ENCODE peak calls at places on chromosome 6, in five cellular contexts. A is spleen; Z is heart left ventricle; U is CD4-positive, CD25-positive, alpha-beta regulatory T cell; W is H1. P is an unnamed sample.

GRCh38 chr6:32092760-32093497 is 16.2 kb downstream of the TNXB start:
- DNase-seq in A (no peak), Z (no peak), U (no peak), W (no peak), P (no peak)

GRCh38 chr6:25042984-25043725 is 107.4 kb upstream of the RIPOR2 start:
- DNase-seq in A (no peak), Z (no peak), U (no peak), W (no peak), P (no peak)

GRCh38 chr6:63576985-63577712 is 4.9 kb downstream of the LOC128125822 start:
- DNase-seq in A (no peak), Z (no peak), U (no peak), W (no peak), P (no peak)

GRCh38 chr6:163943647-163944395 is 529.3 kb downstream of the QKI start:
- DNase-seq in A (peak; percentile 60), Z (no peak), U (no peak), W (peak; percentile 36), P (peak; percentile 37)

GRCh38 chr6:3259491-3259958 is 778 bp downstream of the PSMG4 start:
- DNase-seq in A (peak; percentile 80), Z (no peak), U (peak; percentile 19), W (no peak), P (peak; percentile 29)

GRCh38 chr6:88166901-88167624 is 916 bp upstream of the CNR1 start:
- DNase-seq in A (peak; percentile 82), Z (no peak), U (no peak), W (no peak), P (no peak)

GRCh38 chr6:168206186-168206585 is 113.4 kb downstream of the DACT2 start:
- DNase-seq in A (no peak), Z (peak; percentile 31), U (no peak), W (no peak), P (no peak)

GRCh38 chr6:20661721-20662120 is 127.5 kb downstream of the CDKAL1 start:
- DNase-seq in A (no peak), Z (no peak), U (no peak), W (no peak), P (no peak)

GRCh38 chr6:166908812-166909211 is 47.5 kb downstream of the RNASET2 start:
- DNase-seq in A (no peak), Z (no peak), U (no peak), W (no peak), P (no peak)

GRCh38 chr6:74879234-74879633 is 326.6 kb downstream of the COL12A1 start:
- DNase-seq in A (no peak), Z (no peak), U (no peak), W (no peak), P (no peak)

GRCh38 chr6:24571361-24571760 is 74.6 kb downstream of the KIAA0319 start:
- DNase-seq in A (no peak), Z (no peak), U (no peak), W (no peak), P (no peak)

GRCh38 chr6:136117081-136117480 is 133.0 kb downstream of the MTFR2 start:
- DNase-seq in A (no peak), Z (no peak), U (no peak), W (no peak), P (no peak)

GRCh38 chr6:34237722-34238506 is 1.2 kb downstream of the HMGA1 start:
- DNase-seq in A (peak; percentile 93), Z (peak; percentile 69), U (peak; percentile 75), W (no peak), P (peak; percentile 45)

GRCh38 chr6:99507648-99508047 is 7.6 kb downstream of the USP45 start:
- DNase-seq in A (no peak), Z (no peak), U (no peak), W (no peak), P (no peak)

GRCh38 chr6:109491207-109491938 is 8.4 kb upstream of the ZBTB24 start:
- DNase-seq in A (no peak), Z (no peak), U (peak; percentile 51), W (no peak), P (no peak)

GRCh38 chr6:87180105-87180504 is 24.7 kb downstream of the ZNF292 start:
- DNase-seq in A (no peak), Z (no peak), U (no peak), W (no peak), P (no peak)

GRCh38 chr6:148358196-148358785 is 15.7 kb downstream of the SASH1 start:
- DNase-seq in A (no peak), Z (no peak), U (no peak), W (no peak), P (no peak)

GRCh38 chr6:31544676-31545075 is 1.7 kb downstream of the ATP6V1G2 start:
- DNase-seq in A (no peak), Z (no peak), U (no peak), W (no peak), P (no peak)

GRCh38 chr6:161215876-161216615 is 57.8 kb downstream of the AGPAT4 start:
- DNase-seq in A (no peak), Z (no peak), U (no peak), W (no peak), P (no peak)

GRCh38 chr6:98944168-98944567 is 3.6 kb downstream of the FBXL4 start:
- DNase-seq in A (no peak), Z (no peak), U (no peak), W (no peak), P (no peak)

GRCh38 chr6:36920546-36920945 is 34.0 kb upstream of the PI16 start:
- DNase-seq in A (no peak), Z (no peak), U (no peak), W (no peak), P (no peak)

GRCh38 chr6:29926081-29926794 is 16.1 kb upstream of the HLA-A start:
- DNase-seq in A (no peak), Z (peak; percentile 66), U (peak; percentile 19), W (no peak), P (peak; percentile 20)

GRCh38 chr6:2157441-2158127 is 87.8 kb downstream of the GMDS start:
- DNase-seq in A (no peak), Z (no peak), U (no peak), W (no peak), P (no peak)

GRCh38 chr6:26555505-26556262 is 17.5 kb downstream of the HMGN4 start:
- DNase-seq in A (no peak), Z (no peak), U (no peak), W (no peak), P (no peak)

GRCh38 chr6:42226251-42227143 is 8.8 kb upstream of the MRPS10 start:
- DNase-seq in A (no peak), Z (no peak), U (no peak), W (peak; percentile 41), P (no peak)

GRCh38 chr6:65170273-65170672 is 536.8 kb downstream of the EYS start:
- DNase-seq in A (no peak), Z (no peak), U (no peak), W (no peak), P (no peak)

GRCh38 chr6:156699017-156699421 is 78.2 kb upstream of the ARID1B start:
- DNase-seq in A (no peak), Z (no peak), U (no peak), W (no peak), P (no peak)

GRCh38 chr6:160962835-160963623 is 28.5 kb upstream of the MAP3K4 start:
- DNase-seq in A (no peak), Z (no peak), U (no peak), W (no peak), P (no peak)

GRCh38 chr6:30074331-30075093 is 1.1 kb downstream of the RNF39 start:
- DNase-seq in A (no peak), Z (no peak), U (no peak), W (no peak), P (no peak)

DNA sequence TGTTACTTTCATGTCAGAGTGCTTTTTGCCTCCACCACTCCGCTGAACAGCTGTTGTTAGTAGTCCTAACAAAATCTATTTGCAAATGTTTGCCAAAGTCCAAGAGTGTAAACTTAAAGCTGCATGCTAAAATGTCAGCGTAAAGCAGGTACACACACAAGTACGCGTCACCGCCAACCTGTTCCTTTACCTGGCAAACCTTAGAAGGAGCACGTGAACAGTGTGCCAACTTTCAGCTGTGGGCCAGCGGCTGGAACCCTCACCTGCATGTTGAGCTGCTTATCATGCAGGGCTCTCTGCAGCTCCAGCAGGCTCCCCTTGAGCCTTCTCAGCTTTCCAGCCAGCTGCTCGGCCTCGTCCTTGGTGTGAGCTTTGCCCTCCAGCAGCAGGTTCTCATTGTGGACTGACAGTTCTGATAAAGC is 359.3 kb downstream of the SYNE1 start:
- DNase-seq in A (no peak), Z (peak; percentile 63), U (no peak), W (no peak), P (peak; percentile 17)
- H3K36me3 ChIP-seq in A (peaks cover 99% of the 10 kb centered on the region), Z (peaks cover 91% of the 10 kb centered on the region), U (peaks cover 78% of the 10 kb centered on the region), W (no peaks in the 10 kb centered on the region), P (peaks cover 6% of the 10 kb centered on the region)

GRCh38 chr6:6003334-6004146 is 3.2 kb downstream of the NRN1 start:
- DNase-seq in A (peak; percentile 85), Z (no peak), U (peak; percentile 43), W (no peak), P (peak; percentile 34)
- H3K4me3 ChIP-seq in A (peak overlapping the region; percentile 42), Z (peak overlapping the region; percentile 59), U (peak overlapping the region; percentile 62), W (peak overlapping the region; percentile 36), P (peak overlapping the region; percentile 59)

GRCh38 chr6:37940074-37940847 is 120.7 kb downstream of the ZFAND3 start:
- DNase-seq in A (no peak), Z (no peak), U (no peak), W (no peak), P (peak; percentile 66)
- H3K4me1 ChIP-seq in A (peaks cover 17% of the 10 kb centered on the region), Z (peaks cover 49% of the 10 kb centered on the region), U (peaks cover 9% of the 10 kb centered on the region), W (peaks cover 5% of the 10 kb centered on the region), P (peaks cover 65% of the 10 kb centered on the region)

DNA sequence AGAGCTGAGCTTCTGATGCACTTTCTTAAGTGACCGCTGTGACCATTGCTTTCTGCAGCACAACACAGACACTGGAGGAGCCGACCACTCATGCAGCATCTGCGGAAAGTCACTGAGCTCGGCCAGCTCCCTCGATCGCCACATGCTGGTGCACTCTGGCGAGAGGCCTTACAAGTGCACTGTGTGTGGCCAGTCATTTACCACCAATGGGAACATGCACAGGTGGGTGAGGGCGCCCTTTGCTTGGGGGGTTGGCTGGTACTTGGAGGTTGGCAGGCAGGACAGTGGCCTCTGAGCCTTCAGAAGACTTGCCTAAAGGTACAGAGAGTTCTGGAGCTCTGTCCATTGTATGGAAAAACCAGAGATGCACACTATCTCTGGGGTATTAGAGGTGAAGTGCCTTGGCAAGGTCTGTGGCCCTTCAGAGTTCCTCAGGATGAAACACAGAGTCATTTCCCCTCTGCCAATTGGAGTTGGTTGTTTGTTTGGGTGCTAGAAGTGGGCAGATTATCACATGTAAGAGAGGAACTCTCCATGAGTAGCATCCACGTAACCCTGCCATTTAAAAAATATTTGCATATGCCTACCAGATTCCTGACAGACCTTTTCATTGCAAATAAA is 81.5 kb downstream of the RREB1 start:
- DNase-seq in A (no peak), Z (no peak), U (no peak), W (no peak), P (no peak)
- H3K36me3 ChIP-seq in A (peaks cover 95% of the 10 kb centered on the region), Z (peaks cover 88% of the 10 kb centered on the region), U (peaks cover 59% of the 10 kb centered on the region), W (peaks cover 6% of the 10 kb centered on the region), P (peaks cover 76% of the 10 kb centered on the region)

GRCh38 chr6:170146640-170147039 is 144.2 kb downstream of the DLL1 start:
- DNase-seq in A (peak; percentile 75), Z (peak; percentile 33), U (no peak), W (no peak), P (no peak)
- H3K4me3 ChIP-seq in A (no peak overlapping the region), Z (no peak overlapping the region), U (no peak overlapping the region), W (no peak overlapping the region), P (no peak overlapping the region)